ENCODE peak calls at places on chromosomes 6 and 20, in eight cellular contexts. Z, V, I, T, H, S, A and M are unnamed samples.

GRCh38 chr6:95648636-95649035 is 71.3 kb downstream of the MANEA start:
- DNase-seq in Z (no peak), V (no peak), I (no peak), T (no peak), H (no peak), S (no peak), A (no peak), M (no peak)

GRCh38 chr6:30556714-30556963 is 350 bp upstream of the GNL1 start:
- DNase-seq in Z (no peak), V (peak), I (peak), T (no peak), H (peak), S (no peak), A (peak), M (no peak)

GRCh38 chr20:34711813-34712430 is 7.8 kb downstream of the TP53INP2 start:
- DNase-seq in Z (no peak), V (no peak), I (no peak), T (no peak), H (no peak), S (no peak), A (no peak), M (no peak)

GRCh38 chr6:168570211-168570610 is 129.2 kb downstream of the SMOC2 start:
- DNase-seq in Z (no peak), V (no peak), I (no peak), T (no peak), H (no peak), S (no peak), A (no peak), M (no peak)

GRCh38 chr6:35077006-35077712 is 64.0 kb downstream of the TCP11 start:
- DNase-seq in Z (no peak), V (no peak), I (no peak), T (no peak), H (peak), S (no peak), A (no peak), M (peak)

GRCh38 chr20:32031007-32031958 is 20.8 kb upstream of the HCK start:
- DNase-seq in Z (peak), V (peak), I (peak), T (peak), H (peak), S (peak), A (peak), M (peak)

GRCh38 chr6:79048611-79049010 is 29.4 kb downstream of the PHIP start:
- DNase-seq in Z (peak), V (no peak), I (no peak), T (peak), H (peak), S (peak), A (peak), M (no peak)

GRCh38 chr6:2127484-2127911 is 117.9 kb downstream of the GMDS start:
- DNase-seq in Z (peak), V (no peak), I (no peak), T (no peak), H (no peak), S (no peak), A (peak), M (no peak)

GRCh38 chr20:46040902-46041535 is 12.0 kb downstream of the SLC12A5 start:
- DNase-seq in Z (peak), V (no peak), I (no peak), T (peak), H (no peak), S (peak), A (peak), M (no peak)

GRCh38 chr20:21288587-21289370 is 14.4 kb upstream of the XRN2 start:
- DNase-seq in Z (no peak), V (no peak), I (no peak), T (no peak), H (no peak), S (no peak), A (no peak), M (no peak)

GRCh38 chr6:151763303-151763702 is 44.2 kb upstream of the ESR1 start:
- DNase-seq in Z (no peak), V (no peak), I (no peak), T (peak), H (peak), S (no peak), A (no peak), M (no peak)

GRCh38 chr20:44618318-44618731 is 33.2 kb downstream of the ADA start:
- DNase-seq in Z (no peak), V (no peak), I (no peak), T (no peak), H (no peak), S (no peak), A (peak), M (no peak)

GRCh38 chr20:10897341-10897740 is 223.5 kb upstream of the JAG1 start:
- DNase-seq in Z (no peak), V (no peak), I (no peak), T (no peak), H (peak), S (no peak), A (no peak), M (no peak)

GRCh38 chr6:50720623-50721022 is 7.3 kb downstream of the TFAP2D start:
- DNase-seq in Z (peak), V (no peak), I (no peak), T (no peak), H (peak), S (peak), A (no peak), M (no peak)

GRCh38 chr6:68967549-68968300 is 332.6 kb downstream of the ADGRB3 start:
- DNase-seq in Z (peak), V (peak), I (peak), T (peak), H (peak), S (peak), A (peak), M (no peak)

GRCh38 chr20:25285856-25286798 is 38.2 kb downstream of the PYGB start:
- DNase-seq in Z (no peak), V (peak), I (peak), T (no peak), H (no peak), S (no peak), A (no peak), M (no peak)

GRCh38 chr6:158869010-158869603 is 49.9 kb upstream of the EZR start:
- DNase-seq in Z (no peak), V (no peak), I (no peak), T (no peak), H (no peak), S (no peak), A (peak), M (no peak)

GRCh38 chr6:56850618-56851017 is 104.3 kb upstream of the BEND6 start:
- DNase-seq in Z (no peak), V (no peak), I (no peak), T (no peak), H (no peak), S (no peak), A (no peak), M (no peak)

GRCh38 chr6:152734630-152735029 is 16.0 kb upstream of the VIP start:
- DNase-seq in Z (no peak), V (no peak), I (no peak), T (no peak), H (no peak), S (no peak), A (no peak), M (no peak)

GRCh38 chr6:47817749-47818148 is 35.9 kb downstream of the OPN5 start:
- DNase-seq in Z (no peak), V (no peak), I (no peak), T (no peak), H (no peak), S (no peak), A (no peak), M (no peak)

GRCh38 chr6:101110814-101111213 is 229.7 kb upstream of the ASCC3 start:
- DNase-seq in Z (no peak), V (no peak), I (no peak), T (no peak), H (peak), S (no peak), A (no peak), M (peak)
- H3K27ac ChIP-seq in Z (no peak), V (no peak), I (no peak), T (no peak), H (no peak), S (no peak), A (no peak), M (no peak)

DNA sequence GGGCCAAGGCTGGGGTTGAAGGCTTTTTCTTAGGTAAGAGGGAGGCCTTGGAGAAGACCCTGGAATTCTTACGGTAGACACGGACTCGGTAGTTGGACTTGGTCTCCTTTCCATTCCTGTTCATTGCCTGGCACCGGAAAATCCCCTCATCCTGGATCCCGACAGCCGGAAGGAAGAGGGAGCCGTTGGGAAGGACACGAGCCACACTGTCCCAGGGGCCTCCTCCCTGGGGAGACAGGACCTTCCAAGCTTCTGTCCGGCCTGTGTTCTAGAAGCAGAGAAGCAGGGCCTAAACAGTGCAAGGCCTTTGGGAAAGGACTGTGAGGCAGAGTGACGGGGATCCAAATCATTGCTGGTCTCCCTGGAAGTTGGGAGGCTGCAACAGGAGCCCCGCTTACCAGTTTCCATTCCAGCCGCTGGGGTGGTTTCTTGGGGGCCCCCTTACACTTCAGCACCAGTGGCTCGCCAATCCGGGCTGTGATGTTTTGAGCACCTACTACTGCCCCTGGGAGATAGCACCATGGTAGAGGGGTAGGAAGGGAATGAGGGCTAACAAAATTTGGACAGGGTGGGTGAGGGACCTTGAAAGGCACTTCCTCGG is 470 bp downstream of the AGER start:
- DNase-seq in Z (no peak), V (no peak), I (no peak), T (no peak), H (no peak), S (no peak), A (no peak), M (no peak)
- H3K27ac ChIP-seq in Z (no peak), V (peak), I (peak), T (no peak), H (no peak), S (no peak), A (no peak), M (no peak)

GRCh38 chr6:80488190-80488589 is 381.7 kb downstream of the BCKDHB start:
- DNase-seq in Z (no peak), V (no peak), I (no peak), T (no peak), H (no peak), S (no peak), A (no peak), M (no peak)
- H3K27ac ChIP-seq in Z (no peak), V (no peak), I (no peak), T (no peak), H (no peak), S (no peak), A (no peak), M (no peak)

GRCh38 chr6:41051873-41052272 is 1.1 kb upstream of the APOBEC2 start:
- DNase-seq in Z (no peak), V (no peak), I (no peak), T (no peak), H (no peak), S (no peak), A (peak), M (no peak)

GRCh38 chr6:41046084-41046483 is 3.8 kb downstream of the TSPO2 start:
- DNase-seq in Z (no peak), V (no peak), I (no peak), T (no peak), H (no peak), S (no peak), A (no peak), M (no peak)

GRCh38 chr6:41049955-41050354 is 3.0 kb upstream of the APOBEC2 start:
- DNase-seq in Z (no peak), V (no peak), I (no peak), T (no peak), H (no peak), S (no peak), A (no peak), M (no peak)

GRCh38 chr6:41047745-41048742 is 5.0 kb upstream of the APOBEC2 start:
- DNase-seq in Z (no peak), V (no peak), I (no peak), T (no peak), H (no peak), S (no peak), A (no peak), M (no peak)

DNA sequence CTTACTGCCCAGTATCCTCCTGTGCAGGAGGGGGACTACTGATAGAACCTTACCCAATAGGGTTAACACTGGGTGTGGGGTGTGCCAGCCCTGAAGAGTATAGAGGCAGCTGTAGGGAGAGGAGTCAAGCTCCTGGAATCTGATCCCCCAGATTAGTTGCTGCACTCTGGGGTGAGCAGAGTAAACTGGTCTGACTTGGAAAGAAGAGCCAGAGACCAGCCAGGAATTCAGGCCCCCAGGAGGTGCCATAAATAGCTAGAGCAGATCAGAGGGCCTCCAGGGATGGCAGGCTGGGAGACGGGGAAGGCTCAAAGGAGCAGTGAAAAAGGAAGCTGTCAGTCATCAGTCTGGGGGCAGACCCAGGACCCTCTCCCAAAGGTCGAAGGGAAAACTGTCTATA is 3.5 kb upstream of the APOBEC2 start:
- DNase-seq in Z (no peak), V (no peak), I (no peak), T (no peak), H (peak), S (no peak), A (no peak), M (no peak)
- H3K27ac ChIP-seq in Z (no peak), V (no peak), I (no peak), T (no peak), H (no peak), S (no peak), A (no peak), M (no peak)

DNA sequence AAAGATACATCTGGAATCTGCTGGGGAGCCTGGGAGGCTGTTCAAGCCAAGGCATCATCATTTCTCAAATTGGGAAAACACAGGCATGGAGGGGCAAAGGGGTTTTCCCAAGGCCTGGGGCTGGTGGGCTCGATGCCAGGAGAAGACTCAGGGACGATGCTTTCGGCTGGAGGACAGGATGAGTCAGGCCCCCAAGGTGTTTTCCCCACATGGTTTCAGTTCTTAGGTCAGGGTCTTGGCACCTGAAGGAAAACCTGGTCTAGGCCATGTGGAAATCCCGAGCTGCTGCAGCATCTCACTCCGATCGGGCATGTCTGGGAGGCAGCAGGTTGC is 348.1 kb downstream of the CDC5L start:
- DNase-seq in Z (no peak), V (no peak), I (no peak), T (no peak), H (peak), S (no peak), A (no peak), M (peak)
- H3K27ac ChIP-seq in Z (no peak), V (no peak), I (no peak), T (no peak), H (peak), S (no peak), A (no peak), M (no peak)

GRCh38 chr6:137878810-137879285 is 11.8 kb downstream of the TNFAIP3 start:
- DNase-seq in Z (no peak), V (no peak), I (no peak), T (no peak), H (peak), S (no peak), A (peak), M (no peak)

GRCh38 chr6:137878070-137878809 is 11.2 kb downstream of the TNFAIP3 start:
- DNase-seq in Z (no peak), V (no peak), I (no peak), T (peak), H (peak), S (no peak), A (no peak), M (no peak)

GRCh38 chr6:137880633-137881521 is 13.8 kb downstream of the TNFAIP3 start:
- DNase-seq in Z (no peak), V (no peak), I (no peak), T (no peak), H (peak), S (no peak), A (peak), M (no peak)

GRCh38 chr6:137879885-137880430 is 12.9 kb downstream of the TNFAIP3 start:
- DNase-seq in Z (no peak), V (no peak), I (no peak), T (no peak), H (peak), S (no peak), A (no peak), M (no peak)

DNA sequence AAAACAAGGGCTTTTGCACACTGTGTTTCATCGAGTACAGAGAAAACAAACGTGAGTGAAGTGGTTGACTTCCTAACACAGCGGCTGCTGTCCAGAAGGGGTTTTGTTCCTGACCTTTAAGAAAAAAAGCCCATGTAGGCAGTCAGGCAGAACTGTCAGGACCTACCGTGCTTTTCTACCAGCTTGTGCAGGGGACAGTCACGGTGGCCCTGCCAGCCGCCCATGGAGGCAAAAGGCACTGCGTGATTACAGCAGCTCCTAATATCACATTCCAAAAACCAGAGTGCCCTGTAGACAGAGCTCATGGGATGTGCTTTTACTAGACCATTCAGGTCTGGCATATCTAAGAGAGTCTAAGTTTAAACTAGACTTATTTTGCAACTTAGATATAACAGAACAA is 12.2 kb downstream of the TNFAIP3 start:
- DNase-seq in Z (no peak), V (no peak), I (no peak), T (no peak), H (peak), S (no peak), A (no peak), M (no peak)
- H3K27ac ChIP-seq in Z (no peak), V (peak), I (peak), T (no peak), H (no peak), S (peak), A (peak), M (peak)

DNA sequence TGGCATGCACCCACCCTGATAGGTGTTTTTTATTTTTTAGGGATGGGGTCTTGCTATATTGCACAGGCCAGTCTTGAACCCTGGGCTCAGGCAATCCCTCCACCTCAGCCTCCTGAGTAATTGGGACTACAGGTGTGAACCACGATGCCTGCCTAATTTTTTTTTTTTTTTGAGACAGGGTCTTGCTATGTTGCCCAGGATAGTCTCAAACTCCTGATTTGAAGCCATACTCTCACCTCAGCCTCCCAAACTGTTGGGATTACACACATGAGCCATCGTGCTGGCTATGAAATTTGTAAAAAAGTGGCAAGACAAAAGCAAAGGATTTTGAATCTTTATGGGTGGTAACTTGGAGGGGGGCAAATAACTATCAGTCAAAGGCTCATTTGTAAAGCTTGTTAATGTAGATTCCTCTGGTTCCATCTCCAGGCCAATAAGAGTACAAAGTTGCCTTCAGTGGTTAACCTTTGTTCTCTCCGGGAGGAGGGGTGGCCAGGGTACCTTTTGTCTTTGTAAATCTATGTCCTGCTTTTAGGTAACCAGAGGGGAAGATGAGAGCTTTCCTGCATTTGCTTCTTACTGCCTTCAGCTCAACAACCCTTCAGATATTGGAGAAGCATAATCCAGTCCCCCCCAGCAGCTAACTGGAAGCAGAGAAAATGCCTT is 372.0 kb upstream of the JARID2 start:
- DNase-seq in Z (no peak), V (no peak), I (no peak), T (no peak), H (no peak), S (no peak), A (no peak), M (no peak)
- H3K27ac ChIP-seq in Z (no peak), V (no peak), I (no peak), T (no peak), H (no peak), S (no peak), A (no peak), M (no peak)

GRCh38 chr6:139931746-139932145 is 557.3 kb upstream of the CITED2 start:
- DNase-seq in Z (no peak), V (no peak), I (no peak), T (no peak), H (peak), S (no peak), A (no peak), M (no peak)
- H3K27ac ChIP-seq in Z (no peak), V (no peak), I (no peak), T (no peak), H (no peak), S (no peak), A (no peak), M (no peak)

DNA sequence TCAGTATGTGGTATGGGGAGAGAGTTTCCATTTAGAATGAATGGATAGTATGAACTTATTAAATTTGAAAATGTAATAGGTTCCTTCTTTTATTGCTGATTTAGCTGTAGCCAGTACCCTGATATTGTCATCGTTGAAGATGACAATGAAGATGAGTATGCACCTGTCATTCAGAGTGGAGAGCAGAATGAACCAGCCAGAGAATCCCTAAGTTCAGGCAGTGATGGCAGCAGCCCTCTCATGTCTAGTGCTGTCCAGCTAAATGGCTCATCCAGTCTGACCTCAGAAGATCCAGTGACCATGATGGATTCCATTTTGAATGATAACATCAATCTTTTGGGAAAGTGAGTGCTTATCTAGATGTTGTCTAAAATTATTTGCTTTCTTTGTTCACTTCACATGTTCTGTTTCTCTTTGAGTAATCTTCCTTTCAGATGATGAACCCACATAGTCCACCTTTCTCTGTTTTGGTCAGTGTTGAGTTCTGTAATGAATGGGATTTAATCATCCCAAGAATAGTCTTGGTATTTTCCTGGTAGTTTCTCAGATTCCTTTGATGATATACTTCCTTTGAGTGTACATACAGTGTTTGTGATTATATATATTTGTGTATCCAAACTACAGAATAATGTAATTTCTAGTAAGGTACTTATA is 23.3 kb downstream of the HSF2 start:
- DNase-seq in Z (no peak), V (no peak), I (no peak), T (no peak), H (no peak), S (no peak), A (no peak), M (no peak)
- H3K27ac ChIP-seq in Z (no peak), V (no peak), I (no peak), T (no peak), H (no peak), S (no peak), A (no peak), M (no peak)